ENCODE peak calls at places on chromosome 9, in ten cellular contexts. C is HCT116; V is neural crest cell; A is CD8-positive, alpha-beta T cell; W is cardiac fibroblast; G is HFF-Myc; M is GM10248; R is CD4-positive, alpha-beta T cell; Z is mammary epithelial cell; N is suprapubic skin. H is an unnamed sample.

GRCh38 chr9:15144567-15145174 is 162.3 kb downstream of the TTC39B start:
- DNase-seq in M (no peak), A (no peak), G (no peak), W (peak), C (peak), V (no peak), Z (peak), R (no peak), N (no peak), H (peak)

GRCh38 chr9:97978706-97979105 is 4.4 kb upstream of the ANP32B start:
- DNase-seq in Z (no peak), W (no peak), N (no peak), V (no peak), G (no peak), R (no peak), M (no peak), C (no peak), A (no peak), H (no peak)

GRCh38 chr9:93461810-93462209 is 8.4 kb upstream of the FAM120AOS start:
- DNase-seq in C (no peak), G (no peak), M (no peak), A (no peak), Z (no peak), N (no peak), V (no peak), R (no peak), W (no peak), H (no peak)

GRCh38 chr9:128205296-128205944 is 2.2 kb downstream of the DNM1 start:
- DNase-seq in R (no peak), A (no peak), Z (no peak), G (no peak), M (no peak), C (no peak), V (no peak), W (no peak), N (no peak), H (no peak)

GRCh38 chr9:127586537-127586936 is 25.5 kb upstream of the STXBP1 start:
- DNase-seq in W (peak), C (no peak), V (peak), G (no peak), R (peak), Z (peak), M (peak), A (peak), N (peak), H (peak)

GRCh38 chr9:82101475-82101874 is 112.9 kb downstream of the SPATA31D1 start:
- DNase-seq in N (no peak), W (peak), V (no peak), R (no peak), C (peak), G (no peak), Z (no peak), M (no peak), A (no peak), H (peak)

GRCh38 chr9:4936277-4936676 is 48.8 kb upstream of the JAK2 start:
- DNase-seq in G (no peak), R (no peak), W (no peak), Z (no peak), V (no peak), N (no peak), M (peak), C (no peak), A (no peak), H (no peak)

GRCh38 chr9:123894822-123895221 is 35.1 kb downstream of the DENND1A start:
- DNase-seq in V (no peak), N (no peak), W (no peak), R (no peak), Z (no peak), C (no peak), M (no peak), G (no peak), A (no peak), H (no peak)

GRCh38 chr9:107712390-107712789 is 222.8 kb upstream of the KLF4 start:
- DNase-seq in R (no peak), W (peak), V (no peak), Z (peak), M (no peak), C (peak), G (peak), N (peak), A (no peak), H (peak)

GRCh38 chr9:37217141-37217540 is 96.8 kb downstream of the ZCCHC7 start:
- DNase-seq in N (no peak), Z (no peak), R (no peak), W (no peak), V (no peak), C (no peak), G (no peak), A (no peak), M (no peak), H (no peak)

GRCh38 chr9:125867752-125868400 is 120.7 kb downstream of the PBX3 start:
- DNase-seq in G (no peak), R (no peak), Z (peak), M (no peak), V (no peak), W (peak), A (no peak), N (no peak), C (peak), H (peak)

GRCh38 chr9:138049779-138050471 is 172.3 kb downstream of the CACNA1B start:
- DNase-seq in R (no peak), V (no peak), C (no peak), G (no peak), A (no peak), N (peak), W (no peak), M (no peak), Z (no peak), H (no peak)

GRCh38 chr9:109906766-109907382 is 126.9 kb downstream of the PALM2AKAP2 start:
- DNase-seq in W (peak), Z (no peak), V (no peak), G (no peak), N (no peak), R (no peak), M (no peak), C (no peak), A (no peak), H (no peak)

GRCh38 chr9:27117489-27118135 is 8.6 kb downstream of the TEK start:
- DNase-seq in N (no peak), G (no peak), Z (peak), R (no peak), V (no peak), C (no peak), A (no peak), W (peak), M (no peak), H (peak)

GRCh38 chr9:35287986-35288515 is 126.2 kb downstream of the UNC13B start:
- DNase-seq in M (no peak), W (peak), N (no peak), A (no peak), C (no peak), R (no peak), G (no peak), V (no peak), Z (peak), H (peak)

GRCh38 chr9:115883467-115884329 is 269.9 kb upstream of the PAPPA start:
- DNase-seq in A (no peak), G (peak), V (peak), R (no peak), W (peak), M (no peak), Z (peak), C (peak), N (no peak), H (peak)

GRCh38 chr9:35436940-35437339 is 53.0 kb upstream of the RUSC2 start:
- DNase-seq in G (no peak), M (no peak), V (no peak), R (no peak), Z (no peak), C (no peak), A (no peak), N (no peak), W (no peak), H (no peak)

GRCh38 chr9:133701981-133702797 is 36.0 kb downstream of the SARDH start:
- DNase-seq in W (no peak), C (no peak), N (no peak), V (no peak), A (peak), M (no peak), G (no peak), Z (no peak), R (peak), H (no peak)

GRCh38 chr9:37031081-37031480 is 3.0 kb downstream of the PAX5 start:
- DNase-seq in W (no peak), M (no peak), R (no peak), C (no peak), N (no peak), G (no peak), V (no peak), Z (no peak), A (no peak), H (no peak)

GRCh38 chr9:133475292-133475941 is 3.5 kb downstream of the SLC2A6 start:
- DNase-seq in R (no peak), N (no peak), A (no peak), V (no peak), M (no peak), Z (no peak), W (no peak), G (no peak), C (no peak), H (no peak)

GRCh38 chr9:133490201-133490681 is 11.3 kb upstream of the SLC2A6 start:
- DNase-seq in G (no peak), C (no peak), V (no peak), W (no peak), A (no peak), M (no peak), Z (no peak), N (no peak), R (no peak), H (no peak)

GRCh38 chr9:68941780-68942459 is 72.0 kb downstream of the PRKACG start:
- DNase-seq in A (no peak), R (no peak), W (no peak), N (no peak), V (no peak), Z (no peak), G (no peak), M (no peak), C (no peak), H (no peak)

GRCh38 chr9:96612105-96612965 is 7.3 kb downstream of the CDC14B start:
- DNase-seq in Z (peak), G (peak), N (peak), C (no peak), A (no peak), W (peak), M (no peak), V (peak), R (no peak), H (peak)

GRCh38 chr9:3992924-3993323 is 306.9 kb downstream of the GLIS3 start:
- DNase-seq in A (no peak), C (no peak), N (no peak), M (no peak), W (peak), Z (no peak), R (no peak), G (peak), V (no peak), H (peak)

GRCh38 chr9:14097215-14097614 is 216.7 kb downstream of the NFIB start:
- DNase-seq in W (peak), N (no peak), R (no peak), C (no peak), Z (peak), M (no peak), V (no peak), G (no peak), A (no peak), H (peak)

GRCh38 chr9:89631381-89631780 is 26.6 kb downstream of the GADD45G start:
- DNase-seq in C (no peak), Z (no peak), N (no peak), M (no peak), W (no peak), V (no peak), A (no peak), G (no peak), R (no peak), H (no peak)

GRCh38 chr9:26261503-26262330 is 583.5 kb upstream of the TUSC1 start:
- DNase-seq in N (no peak), A (no peak), M (no peak), W (peak), R (no peak), V (no peak), C (no peak), G (peak), Z (peak), H (peak)

GRCh38 chr9:89679581-89679980 is 74.8 kb downstream of the GADD45G start:
- DNase-seq in N (no peak), Z (no peak), W (no peak), A (no peak), V (no peak), R (no peak), C (no peak), M (no peak), G (no peak), H (no peak)

GRCh38 chr9:122827759-122828090 is 663 bp downstream of the PDCL start:
- DNase-seq in N (no peak), G (no peak), Z (no peak), V (no peak), R (no peak), M (no peak), A (no peak), C (no peak), W (peak), H (no peak)

GRCh38 chr9:136401173-136401922 is 1.4 kb upstream of the SNAPC4 start:
- DNase-seq in A (no peak), Z (no peak), G (no peak), N (no peak), R (no peak), W (no peak), C (no peak), M (no peak), V (no peak), H (no peak)

DNA sequence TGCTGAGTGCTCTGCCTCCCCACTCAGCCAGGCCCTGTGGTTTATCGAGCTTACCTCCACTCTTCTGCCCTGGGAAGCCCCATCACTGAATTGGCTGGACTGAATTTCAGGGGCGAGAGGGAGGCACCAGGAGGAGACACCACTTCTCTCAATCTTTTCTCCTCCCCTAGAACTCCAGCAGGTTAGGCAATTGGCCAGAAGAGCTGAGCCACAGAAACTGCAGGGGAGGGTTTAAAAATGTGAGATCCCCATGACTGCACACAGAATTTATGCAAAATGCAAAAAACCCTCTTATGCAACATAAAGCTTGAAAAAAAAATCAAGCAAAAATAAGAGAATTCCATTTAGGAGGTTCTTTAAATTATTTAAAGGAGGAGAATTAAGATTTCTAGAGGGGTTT is 29.9 kb downstream of the TUT7 start:
- DNase-seq in Z (no peak), R (no peak), A (no peak), G (no peak), V (no peak), M (peak), N (no peak), W (peak), C (no peak), H (no peak)
- TF ChIP-seq CTCF in Z (no peak), R (no peak), A (no peak), G (no peak), V (no peak), M (no peak), N (no peak), W (no peak), C (no peak), H (no peak)

DNA sequence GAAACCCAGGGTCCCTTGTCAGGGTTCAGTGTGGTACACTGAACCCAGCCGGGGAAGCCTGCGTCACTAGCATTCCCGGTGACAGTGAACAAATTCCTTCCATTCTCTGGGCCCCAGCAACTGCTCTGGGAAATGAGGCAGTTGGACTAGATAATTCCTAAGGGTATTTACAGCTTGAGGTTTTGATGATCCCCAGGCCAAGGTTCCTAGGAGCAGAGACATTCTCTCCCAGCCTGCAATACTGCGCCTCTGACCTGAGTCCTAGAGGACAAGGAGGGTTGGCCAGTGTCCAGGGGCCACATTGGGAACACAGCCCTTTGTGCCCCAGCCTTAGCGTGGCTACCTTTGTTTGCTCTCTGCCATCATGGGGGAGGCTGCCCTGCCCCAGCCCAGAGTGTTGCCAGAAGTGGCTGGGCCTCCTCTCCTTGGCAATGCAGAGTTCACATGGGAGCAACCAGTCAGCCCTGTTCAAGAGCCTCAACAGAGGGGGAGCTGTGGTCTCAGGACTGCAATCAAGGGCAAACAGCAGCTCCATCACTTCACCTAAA is 178.2 kb downstream of the SEC61B start:
- DNase-seq in W (peak), V (no peak), M (no peak), A (no peak), Z (no peak), N (no peak), G (no peak), C (no peak), R (no peak), H (no peak)
- TF ChIP-seq CTCF in W (no peak), V (no peak), M (no peak), A (no peak), Z (no peak), N (no peak), G (no peak), C (no peak), R (no peak), H (no peak)

GRCh38 chr9:94656190-94656589 is 16.9 kb upstream of the FBP1 start:
- DNase-seq in A (peak), R (no peak), V (no peak), W (no peak), G (no peak), N (no peak), C (no peak), M (peak), Z (no peak), H (no peak)
- TF ChIP-seq CTCF in A (no peak), R (no peak), V (no peak), W (no peak), G (no peak), N (no peak), C (no peak), M (no peak), Z (no peak), H (no peak)

DNA sequence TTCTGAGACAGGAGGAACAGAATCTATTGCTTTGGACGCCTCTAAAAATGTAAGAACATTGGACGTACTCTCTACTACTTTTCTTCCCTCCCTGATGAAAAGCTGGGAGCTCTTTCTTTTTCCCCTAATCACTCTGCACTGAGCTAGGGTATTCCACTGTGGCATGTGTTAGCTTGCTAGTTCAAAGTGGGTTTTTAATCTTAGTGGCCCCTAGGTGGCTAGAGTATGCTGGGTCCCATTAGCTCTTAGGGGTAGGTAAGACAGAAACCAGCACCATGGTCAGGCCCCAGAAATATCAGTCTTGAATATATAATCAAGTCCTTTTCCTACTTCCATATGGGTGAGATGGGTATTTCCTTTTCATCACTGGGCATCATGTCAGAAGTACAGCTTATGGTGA is 945.2 kb upstream of the PTPRD start:
- DNase-seq in R (no peak), N (no peak), M (no peak), C (no peak), Z (no peak), W (no peak), V (no peak), A (no peak), G (no peak), H (no peak)
- TF ChIP-seq CTCF in R (no peak), N (no peak), M (no peak), C (no peak), Z (no peak), W (no peak), V (no peak), A (no peak), G (no peak), H (no peak)

DNA sequence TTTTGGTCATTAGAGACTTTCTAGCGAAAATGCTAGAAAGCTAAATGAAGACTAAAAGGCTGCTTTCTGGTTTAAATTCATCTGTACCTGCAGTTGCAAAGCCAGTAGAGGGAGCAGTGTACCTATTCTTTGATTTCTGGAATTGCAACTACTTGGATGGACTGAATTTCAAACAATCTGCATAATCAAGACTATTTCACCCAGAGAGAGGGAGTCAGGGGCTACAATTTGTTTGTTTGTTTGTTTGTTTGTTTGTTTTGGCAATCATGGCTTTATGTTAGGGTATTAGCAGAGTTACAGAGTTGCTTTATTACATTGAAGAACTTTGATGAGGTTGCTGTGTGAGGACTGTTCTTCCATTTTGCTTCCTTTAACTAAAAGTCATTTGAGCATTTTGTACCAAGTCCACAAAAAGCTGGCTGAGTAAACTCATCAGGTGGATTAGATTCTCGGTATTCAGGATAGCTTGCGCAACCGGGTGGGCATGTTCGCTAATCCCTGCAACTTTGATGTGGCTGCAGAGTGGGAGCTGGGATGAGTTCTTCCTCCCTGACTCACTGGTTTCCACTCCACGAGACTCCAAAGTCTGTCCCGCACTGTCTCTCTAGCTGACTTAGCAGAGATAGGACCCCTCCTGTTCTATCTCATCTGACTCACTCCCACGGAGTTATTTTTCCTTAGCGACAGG is 80.0 kb upstream of the TUT7 start:
- DNase-seq in W (peak), A (no peak), M (peak), C (peak), V (no peak), N (no peak), R (no peak), Z (peak), G (peak), H (peak)
- TF ChIP-seq CTCF in W (peak), A (peak), M (peak), C (peak), V (peak), N (peak), R (peak), Z (peak), G (peak), H (peak)

GRCh38 chr9:18706648-18707047 is 232.7 kb downstream of the ADAMTSL1 start:
- DNase-seq in W (no peak), A (no peak), V (no peak), N (no peak), C (no peak), M (no peak), Z (no peak), G (no peak), R (no peak), H (no peak)
- TF ChIP-seq CTCF in W (no peak), A (no peak), V (no peak), N (no peak), C (no peak), M (no peak), Z (no peak), G (no peak), R (no peak), H (no peak)